ENCODE peak calls at places on chromosomes 7 and 10, in nine cellular contexts. J is SK-N-SH, I is thoracic aorta, B is dorsolateral prefrontal cortex, E is heart left ventricle, W is WTC11, Z is MCF 10A, U is suprapubic skin, C is GM23338. P is an unnamed sample.

GRCh38 chr10:17161788-17162187 is 32.2 kb upstream of the CUBN start:
- DNase-seq in J (no peak), I (no peak), B (no peak), E (no peak), W (no peak), Z (peak), U (no peak), C (no peak), P (no peak)

GRCh38 chr7:142876991-142877910 is 8.3 kb downstream of the TRPV6 start:
- DNase-seq in J (no peak), I (no peak), B (no peak), E (no peak), W (no peak), Z (no peak), U (no peak), C (no peak), P (no peak)

GRCh38 chr10:9075420-9075819 is 1020.9 kb downstream of the GATA3 start:
- DNase-seq in J (peak), I (no peak), B (no peak), E (no peak), W (no peak), Z (no peak), U (no peak), C (no peak), P (no peak)

GRCh38 chr10:70352401-70353097 is 29.9 kb downstream of the LRRC20 start:
- DNase-seq in J (peak), I (no peak), B (no peak), E (no peak), W (no peak), Z (peak), U (no peak), C (no peak), P (no peak)

GRCh38 chr10:93138113-93138870 is 64.6 kb downstream of the CYP26A1 start:
- DNase-seq in J (no peak), I (no peak), B (no peak), E (no peak), W (no peak), Z (peak), U (no peak), C (no peak), P (no peak)

GRCh38 chr10:74223755-74224530 is 72.9 kb downstream of the ADK start:
- DNase-seq in J (no peak), I (no peak), B (no peak), E (no peak), W (no peak), Z (peak), U (no peak), C (no peak), P (no peak)

GRCh38 chr7:114789161-114789560 is 132.7 kb upstream of the MDFIC start:
- DNase-seq in J (no peak), I (no peak), B (no peak), E (no peak), W (no peak), Z (peak), U (no peak), C (no peak), P (no peak)

GRCh38 chr7:35185908-35186731 is 67.8 kb downstream of the TBX20 start:
- DNase-seq in J (peak), I (no peak), B (peak), E (peak), W (peak), Z (no peak), U (no peak), C (peak), P (peak)

GRCh38 chr7:28296571-28297483 is 115.5 kb upstream of the CREB5 start:
- DNase-seq in J (no peak), I (no peak), B (no peak), E (no peak), W (peak), Z (peak), U (no peak), C (peak), P (peak)

GRCh38 chr7:151063212-151063561 is 3.8 kb downstream of the SLC4A2 start:
- DNase-seq in J (no peak), I (no peak), B (no peak), E (no peak), W (peak), Z (peak), U (no peak), C (peak), P (no peak)

GRCh38 chr10:103936022-103936421 is 18.0 kb upstream of the STN1 start:
- DNase-seq in J (peak), I (no peak), B (peak), E (no peak), W (no peak), Z (no peak), U (no peak), C (no peak), P (no peak)

GRCh38 chr10:72695496-72695895 is 3.6 kb downstream of the MCU start:
- DNase-seq in J (no peak), I (no peak), B (no peak), E (no peak), W (no peak), Z (no peak), U (no peak), C (no peak), P (no peak)

GRCh38 chr10:47044741-47045140 is 133.5 kb downstream of the PTPN20 start:
- DNase-seq in J (peak), I (no peak), B (peak), E (no peak), W (no peak), Z (no peak), U (no peak), C (no peak), P (no peak)

GRCh38 chr7:27099839-27100225 is 2.7 kb downstream of the HOXA2 start:
- DNase-seq in J (no peak), I (no peak), B (no peak), E (no peak), W (no peak), Z (no peak), U (no peak), C (no peak), P (no peak)

GRCh38 chr10:45423976-45424499 is 50.0 kb downstream of the ALOX5 start:
- DNase-seq in J (no peak), I (no peak), B (no peak), E (no peak), W (no peak), Z (no peak), U (no peak), C (no peak), P (no peak)

GRCh38 chr10:100623541-100623940 is 87.8 kb downstream of the HIF1AN start:
- DNase-seq in J (no peak), I (no peak), B (no peak), E (no peak), W (no peak), Z (no peak), U (no peak), C (no peak), P (no peak)

GRCh38 chr7:135282621-135283295 is 49.1 kb downstream of the STRA8 start:
- DNase-seq in J (no peak), I (no peak), B (no peak), E (no peak), W (no peak), Z (no peak), U (no peak), C (no peak), P (no peak)

GRCh38 chr10:1966698-1967097 is 229.4 kb upstream of the ADARB2 start:
- DNase-seq in J (no peak), I (no peak), B (no peak), E (no peak), W (no peak), Z (no peak), U (no peak), C (no peak), P (no peak)

GRCh38 chr7:85186083-85186520 is 754 bp downstream of the SEMA3D start:
- DNase-seq in J (peak), I (no peak), B (peak), E (no peak), W (peak), Z (no peak), U (peak), C (peak), P (peak)

GRCh38 chr7:85183296-85183695 is 3.6 kb downstream of the SEMA3D start:
- DNase-seq in J (no peak), I (no peak), B (no peak), E (no peak), W (no peak), Z (no peak), U (no peak), C (no peak), P (no peak)

GRCh38 chr7:85184599-85185354 is 2.1 kb downstream of the SEMA3D start:
- DNase-seq in J (peak), I (peak), B (no peak), E (no peak), W (peak), Z (no peak), U (peak), C (peak), P (peak)

GRCh38 chr7:85186521-85187241 is at the start of gene SEMA3D:
- DNase-seq in J (peak), I (peak), B (peak), E (peak), W (peak), Z (peak), U (peak), C (peak), P (peak)

DNA sequence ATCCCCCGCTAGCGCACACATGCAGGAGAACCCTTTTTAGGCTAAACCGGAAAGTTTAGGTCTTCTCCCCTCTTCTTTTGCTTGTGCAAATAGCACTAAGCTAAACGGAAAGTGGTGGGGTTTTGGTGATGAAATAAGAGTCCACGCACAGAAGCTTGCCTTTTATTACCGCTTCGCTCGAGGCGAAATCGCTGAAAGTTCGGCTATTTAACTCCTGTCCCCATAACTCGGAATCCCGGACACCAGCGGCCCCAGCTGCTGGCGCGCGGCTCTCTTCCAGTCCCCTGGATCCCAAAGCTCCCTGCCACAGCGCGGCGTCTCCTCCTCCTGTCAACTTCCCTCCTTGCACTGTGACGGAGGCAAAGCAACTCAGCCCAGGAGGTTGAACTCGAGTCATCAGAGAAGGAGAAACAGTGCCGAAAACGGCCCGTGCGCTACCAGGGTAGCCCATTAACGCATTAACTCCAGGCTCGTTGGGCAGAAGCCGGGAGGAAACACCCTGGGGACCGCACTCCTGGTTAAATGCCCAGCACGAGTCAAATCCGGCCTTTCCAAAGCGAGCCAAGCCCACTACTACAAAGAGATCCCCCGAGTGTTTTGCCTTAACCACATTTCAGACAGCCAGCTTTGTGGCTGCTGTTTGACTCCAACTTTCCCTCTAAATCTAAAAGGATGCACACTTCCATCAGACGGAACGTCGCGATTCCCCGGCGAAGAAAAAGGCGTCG is 1.3 kb downstream of the SEMA3D start:
- DNase-seq in J (peak), I (peak), B (peak), E (peak), W (peak), Z (no peak), U (peak), C (peak), P (peak)
- TF ChIP-seq CTCF in J (peak), I (no peak), B (no peak), E (no peak), W (no peak), Z (no peak), U (no peak), C (no peak), P (peak)

GRCh38 chr7:64636386-64636785 is 29.5 kb upstream of the ZNF107 start:
- DNase-seq in J (peak), I (no peak), B (no peak), E (no peak), W (no peak), Z (no peak), U (no peak), C (peak), P (no peak)
- TF ChIP-seq CTCF in J (peak), I (no peak), B (peak), E (no peak), W (no peak), Z (peak), U (no peak), C (peak), P (peak)

GRCh38 chr7:38453826-38454225 is 177.3 kb downstream of the AMPH start:
- DNase-seq in J (no peak), I (no peak), B (no peak), E (no peak), W (no peak), Z (no peak), U (no peak), C (no peak), P (no peak)

GRCh38 chr7:38453187-38453586 is 178.0 kb downstream of the AMPH start:
- DNase-seq in J (no peak), I (no peak), B (no peak), E (no peak), W (no peak), Z (no peak), U (no peak), C (peak), P (no peak)

GRCh38 chr7:38452615-38453014 is 178.6 kb downstream of the AMPH start:
- DNase-seq in J (no peak), I (no peak), B (no peak), E (no peak), W (no peak), Z (no peak), U (no peak), C (no peak), P (no peak)

GRCh38 chr7:38448842-38449241 is 175.4 kb upstream of the TARP start:
- DNase-seq in J (no peak), I (no peak), B (no peak), E (no peak), W (no peak), Z (peak), U (no peak), C (no peak), P (no peak)

DNA sequence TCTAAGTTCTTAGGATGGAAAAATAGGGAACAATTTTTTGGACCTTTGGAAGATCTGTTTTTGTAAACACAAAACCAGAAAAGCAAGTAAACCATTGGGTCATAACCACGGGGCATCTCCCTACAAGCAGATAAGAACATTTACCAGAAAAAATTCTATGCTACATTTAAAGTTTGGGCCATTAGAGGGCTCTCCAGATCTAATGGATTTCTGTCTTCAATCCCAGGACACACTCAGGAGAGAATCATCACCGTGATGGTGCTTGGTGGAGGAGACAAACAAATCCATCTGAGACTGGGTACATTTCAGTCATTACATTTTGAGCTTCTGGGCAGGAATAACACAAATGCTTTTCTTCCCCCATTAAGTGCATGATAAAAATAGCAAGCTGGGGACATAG is 178.4 kb upstream of the TARP start:
- DNase-seq in J (peak), I (no peak), B (no peak), E (no peak), W (no peak), Z (peak), U (no peak), C (peak), P (no peak)
- TF ChIP-seq CTCF in J (peak), I (no peak), B (peak), E (no peak), W (no peak), Z (peak), U (no peak), C (peak), P (peak)

GRCh38 chr7:123210986-123211385 is 11.2 kb upstream of the SLC13A1 start:
- DNase-seq in J (no peak), I (no peak), B (no peak), E (no peak), W (no peak), Z (no peak), U (no peak), C (no peak), P (no peak)

GRCh38 chr7:123204206-123204835 is 4.6 kb upstream of the SLC13A1 start:
- DNase-seq in J (no peak), I (no peak), B (no peak), E (no peak), W (no peak), Z (no peak), U (no peak), C (no peak), P (no peak)

GRCh38 chr7:123209786-123210185 is 10.0 kb upstream of the SLC13A1 start:
- DNase-seq in J (no peak), I (no peak), B (no peak), E (no peak), W (no peak), Z (no peak), U (no peak), C (no peak), P (no peak)

GRCh38 chr7:123211545-123211944 is 11.8 kb upstream of the SLC13A1 start:
- DNase-seq in J (no peak), I (no peak), B (no peak), E (no peak), W (no peak), Z (no peak), U (no peak), C (no peak), P (no peak)

DNA sequence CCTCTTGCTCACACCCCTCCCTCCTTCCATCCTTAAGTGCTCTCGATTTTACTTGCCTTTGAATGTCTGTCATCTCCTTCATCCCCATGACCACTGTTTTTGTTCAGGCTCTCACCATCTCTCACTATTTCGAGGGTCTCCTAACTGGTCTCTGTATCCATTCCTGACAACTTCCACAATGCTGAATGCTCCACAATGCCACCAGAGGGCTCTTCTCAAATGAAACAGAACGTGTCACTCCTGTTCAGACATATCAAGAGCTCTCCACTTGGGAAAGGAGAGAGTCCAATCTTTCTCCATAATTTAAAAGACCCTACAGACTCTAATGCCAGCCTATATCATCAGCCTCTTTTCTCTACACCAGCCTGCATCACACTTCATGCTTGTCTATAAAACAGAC is 9.0 kb upstream of the SLC13A1 start:
- DNase-seq in J (peak), I (no peak), B (no peak), E (no peak), W (no peak), Z (peak), U (no peak), C (peak), P (no peak)
- TF ChIP-seq CTCF in J (peak), I (no peak), B (peak), E (no peak), W (no peak), Z (no peak), U (no peak), C (peak), P (peak)

GRCh38 chr10:5973069-5973468 is 4.3 kb downstream of the IL15RA start:
- DNase-seq in J (no peak), I (no peak), B (no peak), E (no peak), W (no peak), Z (no peak), U (no peak), C (no peak), P (no peak)

GRCh38 chr10:5981529-5981928 is 4.2 kb upstream of the IL15RA start:
- DNase-seq in J (no peak), I (no peak), B (no peak), E (no peak), W (no peak), Z (no peak), U (no peak), C (no peak), P (no peak)

GRCh38 chr10:5976689-5977470 is 463 bp downstream of the IL15RA start:
- DNase-seq in J (no peak), I (no peak), B (no peak), E (peak), W (peak), Z (peak), U (peak), C (peak), P (peak)

GRCh38 chr10:5975641-5976473 is 1.5 kb downstream of the IL15RA start:
- DNase-seq in J (no peak), I (no peak), B (no peak), E (peak), W (no peak), Z (peak), U (peak), C (no peak), P (no peak)

DNA sequence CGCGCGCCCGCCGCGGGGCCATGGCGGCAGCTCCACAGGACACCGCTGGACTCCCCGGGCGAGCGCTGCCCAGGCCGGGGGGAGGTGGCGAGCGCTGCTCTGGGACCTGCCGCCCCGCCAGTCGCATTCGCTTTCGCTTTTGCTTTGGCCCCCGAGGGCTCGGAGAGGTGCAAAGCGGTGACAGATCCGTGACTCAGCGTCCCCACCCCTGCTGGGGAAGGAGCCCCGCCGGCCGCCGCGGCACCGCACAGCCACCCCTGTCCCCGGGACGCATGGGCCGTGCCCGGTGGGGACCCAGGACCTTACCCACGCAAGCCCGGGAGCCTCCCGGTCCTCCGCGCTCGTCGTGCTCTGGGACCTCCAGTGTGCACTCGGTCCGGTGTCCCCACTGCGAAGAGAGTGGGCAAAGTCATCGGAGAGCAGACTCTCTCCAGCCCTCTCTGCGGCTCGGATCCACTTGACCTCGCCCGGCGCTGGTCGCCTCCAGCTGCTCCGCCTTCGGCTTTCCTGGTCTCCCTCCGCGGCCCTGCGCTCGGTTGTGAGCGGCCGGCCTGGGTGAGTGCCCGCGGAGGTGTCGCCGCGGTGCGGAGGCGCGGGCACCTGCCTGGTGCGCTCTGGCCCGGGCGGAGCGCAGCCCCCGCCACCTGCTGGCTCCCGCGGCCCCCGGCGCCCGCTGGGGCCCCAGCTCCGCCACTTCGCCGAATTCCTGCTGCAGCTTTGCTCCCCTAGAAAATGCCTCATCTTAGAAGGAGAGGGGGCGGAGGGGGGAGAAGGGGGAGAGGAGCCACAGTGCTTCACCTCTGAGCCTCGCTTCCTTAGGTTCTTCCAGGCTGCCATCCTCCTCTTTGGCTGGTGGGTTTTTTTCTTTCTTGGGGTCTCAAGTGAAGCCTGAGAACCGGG is at the start of gene IL15RA:
- DNase-seq in J (peak), I (peak), B (no peak), E (peak), W (peak), Z (peak), U (peak), C (peak), P (peak)
- TF ChIP-seq CTCF in J (no peak), I (no peak), B (no peak), E (no peak), W (no peak), Z (no peak), U (peak), C (no peak), P (no peak)